ENCODE peak calls at places on chromosome 18, in six cellular contexts. B, U, D, X, I and P are unnamed samples.
A peak's percentile ranks its signal among the peaks of the same experiment; 100 is the strongest.

GRCh38 chr18:48680871-48681270 is 142.0 kb downstream of the CTIF start:
- DNase-seq in X (no peak), B (peak; percentile 33), D (peak; percentile 96), U (no peak), I (peak; percentile 87), P (no peak)

GRCh38 chr18:22983175-22983574 is 50.0 kb downstream of the RBBP8 start:
- DNase-seq in B (peak; percentile 78), I (no peak), U (peak; percentile 24), D (peak; percentile 68), X (peak; percentile 20), P (peak; percentile 18)

GRCh38 chr18:21509062-21509461 is 91.4 kb downstream of the ESCO1 start:
- DNase-seq in I (no peak), X (no peak), D (no peak), B (no peak), U (no peak), P (no peak)

GRCh38 chr18:55735969-55736368 is 148.0 kb upstream of the TCF4 start:
- DNase-seq in I (no peak), U (no peak), B (no peak), D (no peak), X (no peak), P (no peak)

GRCh38 chr18:54388203-54389142 is 30.8 kb downstream of the C18orf54 start:
- DNase-seq in X (peak; percentile 17), D (peak; percentile 89), U (peak; percentile 77), I (no peak), B (peak; percentile 91), P (peak; percentile 18)

GRCh38 chr18:37252854-37253396 is 312.7 kb downstream of the CELF4 start:
- DNase-seq in D (no peak), U (peak; percentile 8), X (no peak), B (no peak), I (no peak), P (no peak)

GRCh38 chr18:9974279-9974915 is 60.6 kb downstream of the VAPA start:
- DNase-seq in I (no peak), X (no peak), D (no peak), U (no peak), B (no peak), P (no peak)

GRCh38 chr18:80067321-80067720 is 33.1 kb downstream of the RBFA start:
- DNase-seq in D (no peak), X (no peak), B (no peak), U (no peak), I (no peak), P (no peak)

GRCh38 chr18:68942230-68942629 is 144.3 kb downstream of the CCDC102B start:
- DNase-seq in I (no peak), D (no peak), X (no peak), U (no peak), B (no peak), P (no peak)
- TF ChIP-seq CTCF in I (no peak), D (no peak), X (no peak), U (no peak), B (no peak), P (no peak)

DNA sequence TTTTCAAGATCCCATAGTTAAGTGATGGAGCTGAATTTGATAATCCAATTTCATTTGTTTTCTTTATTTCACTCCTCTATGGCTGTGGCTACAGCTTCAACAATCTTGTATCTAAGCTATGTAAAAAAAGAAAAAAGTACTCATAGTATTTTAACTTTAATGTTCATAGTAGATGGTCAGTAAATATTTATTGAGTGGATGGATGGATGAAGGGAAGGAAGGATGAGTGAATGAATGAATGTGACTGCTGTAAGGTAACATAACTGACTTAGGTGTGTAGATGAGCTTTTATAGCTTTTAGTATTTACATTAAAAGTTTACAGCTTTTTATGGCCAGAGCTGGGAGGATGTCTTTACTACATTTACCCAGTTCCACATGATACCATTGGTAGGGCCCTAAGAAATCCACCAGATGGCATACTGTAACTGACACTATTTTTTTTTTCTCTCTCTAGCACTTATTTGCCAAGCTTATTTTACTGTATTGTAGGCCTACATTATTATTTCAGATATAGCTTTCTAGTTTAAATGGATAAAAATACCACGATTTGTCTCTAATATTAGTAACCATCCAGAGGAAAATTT is 13.4 kb upstream of the HRH4 start:
- DNase-seq in U (no peak), B (peak; percentile 37), X (no peak), D (no peak), I (no peak), P (no peak)
- TF ChIP-seq CTCF in U (peak; percentile 2), B (peak; percentile 43), X (no peak), D (no peak), I (peak; percentile 33), P (no peak)

GRCh38 chr18:12254137-12254819 is at the start of gene CIDEA:
- DNase-seq in B (no peak), U (no peak), X (no peak), I (no peak), D (no peak), P (no peak)

GRCh38 chr18:12253517-12254136 is 534 bp upstream of the CIDEA start:
- DNase-seq in U (no peak), X (no peak), B (no peak), I (peak; percentile 49), D (no peak), P (no peak)

GRCh38 chr18:12256946-12257345 is 2.8 kb downstream of the CIDEA start:
- DNase-seq in B (no peak), X (no peak), D (peak; percentile 38), U (no peak), I (no peak), P (no peak)

GRCh38 chr18:12254820-12255511 is 805 bp downstream of the CIDEA start:
- DNase-seq in X (no peak), I (no peak), D (no peak), B (no peak), U (no peak), P (no peak)

DNA sequence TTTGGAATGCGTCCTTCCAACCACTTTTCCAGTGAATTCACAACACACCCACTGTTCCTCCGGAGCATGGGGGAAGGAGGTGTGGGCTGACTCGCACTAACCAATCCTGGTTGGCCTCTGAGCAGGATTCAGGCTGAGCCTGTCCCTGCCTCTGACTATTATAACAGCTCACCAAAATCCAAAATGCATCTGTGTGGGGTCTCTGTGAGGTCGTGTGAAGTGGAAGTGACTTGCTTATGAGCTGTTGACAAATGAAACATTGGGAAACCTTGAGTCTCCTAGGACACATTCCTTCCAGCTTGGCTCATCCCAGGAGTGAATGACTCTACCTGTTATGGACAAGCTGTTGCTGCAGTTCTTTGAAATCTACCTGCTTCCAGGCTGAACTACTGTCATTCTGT is 1.5 kb downstream of the CIDEA start:
- DNase-seq in U (no peak), D (no peak), B (no peak), X (no peak), I (no peak), P (no peak)
- TF ChIP-seq CTCF in U (no peak), D (no peak), B (no peak), X (no peak), I (no peak), P (no peak)

GRCh38 chr18:8365006-8365405 is 244.2 kb upstream of the RAB12 start:
- DNase-seq in I (no peak), D (no peak), B (no peak), U (no peak), X (no peak), P (no peak)

GRCh38 chr18:8367217-8367988 is 241.8 kb upstream of the RAB12 start:
- DNase-seq in U (peak; percentile 7), I (no peak), B (peak; percentile 30), X (peak; percentile 43), D (peak; percentile 32), P (peak; percentile 42)

GRCh38 chr18:8365528-8365927 is 243.7 kb upstream of the RAB12 start:
- DNase-seq in B (no peak), X (no peak), D (no peak), U (no peak), I (no peak), P (no peak)

GRCh38 chr18:8366070-8366469 is 243.2 kb upstream of the RAB12 start:
- DNase-seq in D (no peak), I (no peak), X (no peak), U (no peak), B (no peak), P (no peak)

DNA sequence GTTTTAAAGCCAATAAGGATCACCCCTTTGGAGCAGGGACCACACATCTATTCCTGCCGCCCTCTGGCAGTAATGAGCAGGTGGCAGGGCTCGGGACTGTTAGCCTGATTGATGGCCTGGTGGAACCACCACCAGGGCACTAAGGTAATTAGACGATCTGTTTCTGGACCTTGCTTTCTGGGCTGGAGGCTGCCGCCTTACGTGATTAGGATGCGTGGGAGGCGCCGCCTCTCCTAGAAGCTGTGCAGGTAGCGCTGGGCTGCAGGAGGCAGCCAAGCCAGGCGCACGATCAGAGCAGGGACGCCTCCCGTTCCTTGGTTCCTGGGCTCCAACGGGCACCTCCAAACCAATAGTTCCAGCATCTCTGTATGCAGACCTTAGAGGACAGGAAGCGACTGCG is 242.6 kb upstream of the RAB12 start:
- DNase-seq in B (no peak), X (no peak), D (no peak), U (no peak), I (no peak), P (no peak)
- TF ChIP-seq CTCF in B (no peak), X (no peak), D (no peak), U (no peak), I (no peak), P (no peak)